ENCODE peak calls at places on chromosomes 16 and 17, in four cellular contexts. R is IMR-90, P is neuronal stem cell, V is H1. C is an unnamed sample.

GRCh38 chr17:56679148-56679766 is 85.8 kb downstream of the NOG start:
- DNase-seq in V (no peak), P (peak), R (peak), C (peak)

GRCh38 chr17:48294989-48295892 is 134.8 kb downstream of the SKAP1 start:
- DNase-seq in P (no peak), V (no peak), R (no peak), C (peak)

GRCh38 chr17:57577751-57578607 is 167.1 kb downstream of the CCDC182 start:
- DNase-seq in R (peak), P (peak), V (no peak), C (peak)

GRCh38 chr17:64024781-64025731 is 4.6 kb upstream of the ICAM2 start:
- DNase-seq in R (peak), P (no peak), V (no peak), C (no peak)

GRCh38 chr16:17543073-17543472 is 72.3 kb upstream of the XYLT1 start:
- DNase-seq in P (no peak), R (no peak), V (no peak), C (no peak)

GRCh38 chr16:85173077-85173980 is 61.1 kb upstream of the CIBAR2 start:
- DNase-seq in P (no peak), R (peak), V (no peak), C (peak)

GRCh38 chr17:8019665-8020064 is 17.2 kb downstream of the GUCY2D start:
- DNase-seq in P (no peak), R (peak), V (no peak), C (no peak)

GRCh38 chr17:6510321-6511023 is 45.9 kb downstream of the PITPNM3 start:
- DNase-seq in R (peak), P (no peak), V (no peak), C (peak)

GRCh38 chr16:56357291-56357764 is 68.0 kb downstream of the AMFR start:
- DNase-seq in P (no peak), R (peak), V (peak), C (peak)

GRCh38 chr17:58127846-58128245 is 20.3 kb upstream of the OR4D1 start:
- DNase-seq in R (no peak), V (no peak), P (no peak), C (no peak)

GRCh38 chr16:58338205-58338604 is 43.4 kb upstream of the PRSS54 start:
- DNase-seq in V (no peak), P (no peak), R (no peak), C (no peak)

GRCh38 chr17:75645501-75645888 is 12.3 kb downstream of the SMIM5 start:
- DNase-seq in R (no peak), V (no peak), P (no peak), C (peak)

GRCh38 chr16:24346734-24347133 is 90.6 kb downstream of the CACNG3 start:
- DNase-seq in R (no peak), V (peak), P (no peak), C (no peak)

GRCh38 chr17:17511971-17512858 is 16.0 kb upstream of the RASD1 start:
- DNase-seq in P (no peak), R (peak), V (no peak), C (peak)

GRCh38 chr16:27248036-27248435 is 20.5 kb downstream of the NSMCE1 start:
- DNase-seq in V (no peak), R (no peak), P (no peak), C (peak)

GRCh38 chr16:31138621-31139578 is 3.4 kb upstream of the PRSS8 start:
- DNase-seq in P (no peak), V (peak), R (peak), C (peak)

GRCh38 chr16:46859719-46860152 is 24.4 kb upstream of the GPT2 start:
- DNase-seq in P (no peak), V (no peak), R (peak), C (peak)

GRCh38 chr16:47493358-47494337 is 32.5 kb downstream of the PHKB start:
- DNase-seq in V (no peak), R (no peak), P (no peak), C (no peak)

GRCh38 chr17:36936455-36936934 is 780 bp upstream of the LHX1 start:
- DNase-seq in P (no peak), V (peak), R (no peak), C (no peak)

GRCh38 chr16:78092755-78093154 is 6.7 kb upstream of the WWOX start:
- DNase-seq in R (no peak), P (no peak), V (no peak), C (no peak)

GRCh38 chr16:53415504-53415903 is 18.8 kb upstream of the RBL2 start:
- DNase-seq in V (no peak), P (no peak), R (no peak), C (no peak)

GRCh38 chr17:83155128-83156081 is 76.0 kb downstream of the METRNL start:
- DNase-seq in P (no peak), V (no peak), R (peak), C (no peak)

GRCh38 chr17:39979865-39980401 is 674 bp upstream of the PSMD3 start:
- DNase-seq in R (peak), P (no peak), V (no peak), C (peak)

GRCh38 chr16:26510924-26511323 is 555.8 kb upstream of the C16orf82 start:
- DNase-seq in V (no peak), R (no peak), P (no peak), C (no peak)

GRCh38 chr17:5780476-5780875 is 196.2 kb upstream of the NLRP1 start:
- DNase-seq in V (no peak), R (peak), P (no peak), C (peak)

GRCh38 chr17:47253541-47254402 is at the start of gene ITGB3:
- DNase-seq in R (peak), P (peak), V (peak), C (peak)

GRCh38 chr17:21039839-21040575 is 2.8 kb downstream of the USP22 start:
- DNase-seq in P (no peak), V (no peak), R (peak), C (peak)

GRCh38 chr16:54465063-54465462 is 178.5 kb upstream of the IRX3 start:
- DNase-seq in R (no peak), V (no peak), P (no peak), C (no peak)

GRCh38 chr17:81119223-81120148 is 45.8 kb upstream of the PVALEF start:
- DNase-seq in V (peak), P (peak), R (peak), C (peak)
- H3K4me2 ChIP-seq in V (peak), P (peak), R (peak), C (peak)

GRCh38 chr16:81528258-81528657 is 83.7 kb downstream of the CMIP start:
- DNase-seq in R (no peak), P (no peak), V (no peak), C (no peak)

GRCh38 chr16:81531415-81531814 is 86.8 kb downstream of the CMIP start:
- DNase-seq in R (no peak), V (no peak), P (no peak), C (no peak)

GRCh38 chr16:81532491-81533174 is 88.0 kb downstream of the CMIP start:
- DNase-seq in V (no peak), R (no peak), P (no peak), C (no peak)

GRCh38 chr16:81530814-81531213 is 86.2 kb downstream of the CMIP start:
- DNase-seq in R (no peak), V (no peak), P (no peak), C (no peak)

DNA sequence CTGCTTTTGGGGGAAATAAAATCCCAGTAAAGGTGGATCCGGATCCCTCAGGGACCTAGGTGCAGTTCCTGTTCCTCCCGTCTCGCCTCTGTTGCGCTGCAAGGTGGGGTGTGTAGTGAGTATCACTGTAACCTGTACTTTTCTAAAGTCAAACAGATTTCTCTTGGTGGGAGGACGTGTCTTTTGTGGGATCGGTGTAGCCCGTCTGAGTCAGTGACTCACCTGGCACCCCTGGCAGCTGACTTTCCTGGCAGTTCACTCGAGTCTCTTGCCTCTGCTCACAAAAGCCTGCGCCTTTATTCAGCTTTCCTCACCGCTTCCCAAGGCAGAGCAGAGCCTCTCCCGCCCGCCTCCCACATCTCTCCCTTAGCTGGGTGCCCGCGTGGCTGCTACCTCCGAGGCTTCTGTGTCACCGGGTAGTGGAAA is 85.7 kb downstream of the CMIP start:
- DNase-seq in P (no peak), R (no peak), V (no peak), C (no peak)
- H4K91ac ChIP-seq in P (no peak), R (no peak), V (no peak), C (no peak)

DNA sequence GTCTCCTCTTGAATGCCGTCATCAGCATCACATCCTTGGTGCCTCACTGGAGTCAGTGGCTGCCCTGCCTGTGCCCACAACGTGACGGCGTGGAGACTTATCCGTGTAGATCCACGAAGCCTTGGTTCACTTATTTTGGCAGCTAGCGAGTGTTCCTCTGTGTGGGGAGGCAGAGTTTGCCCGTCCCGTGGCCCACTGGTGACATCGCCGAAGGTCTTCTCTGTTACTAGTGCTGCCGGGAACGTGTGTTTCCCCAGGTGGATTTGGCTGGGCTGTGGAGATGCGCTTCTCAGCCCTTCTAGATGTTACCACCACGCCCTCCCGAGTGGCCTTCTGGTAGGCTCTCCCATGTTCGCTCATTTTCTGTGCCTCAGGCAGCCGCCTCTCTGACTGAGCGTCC is 169.6 kb downstream of the SEC14L1 start:
- DNase-seq in V (no peak), P (no peak), R (no peak), C (no peak)
- H3K4me2 ChIP-seq in V (no peak), P (no peak), R (no peak), C (no peak)

GRCh38 chr17:31486351-31487062 is 95.0 kb downstream of the RAB11FIP4 start:
- DNase-seq in P (no peak), V (no peak), R (no peak), C (no peak)

GRCh38 chr17:31487063-31487647 is 95.7 kb downstream of the RAB11FIP4 start:
- DNase-seq in R (no peak), P (no peak), V (no peak), C (no peak)

GRCh38 chr17:31488264-31488981 is 96.9 kb downstream of the RAB11FIP4 start:
- DNase-seq in V (no peak), R (no peak), P (no peak), C (no peak)

GRCh38 chr17:31488982-31489294 is 97.5 kb downstream of the RAB11FIP4 start:
- DNase-seq in R (no peak), V (no peak), P (no peak), C (no peak)

GRCh38 chr17:31487648-31488263 is 96.3 kb downstream of the RAB11FIP4 start:
- DNase-seq in P (peak), R (peak), V (peak), C (peak)
- H4K91ac ChIP-seq in P (no peak), R (no peak), V (no peak), C (no peak)

GRCh38 chr16:11491524-11491923 is 95.2 kb downstream of the LITAF start:
- DNase-seq in V (no peak), R (no peak), P (no peak), C (no peak)

GRCh38 chr16:11494433-11494832 is 92.3 kb downstream of the LITAF start:
- DNase-seq in R (no peak), P (no peak), V (peak), C (no peak)

GRCh38 chr16:11493531-11493929 is 93.2 kb downstream of the LITAF start:
- DNase-seq in R (no peak), V (peak), P (no peak), C (no peak)

GRCh38 chr16:11494029-11494428 is 92.7 kb downstream of the LITAF start:
- DNase-seq in R (no peak), P (no peak), V (peak), C (no peak)

GRCh38 chr16:11492808-11493530 is 93.8 kb downstream of the LITAF start:
- DNase-seq in P (no peak), R (no peak), V (no peak), C (no peak)
- H3K4me2 ChIP-seq in P (no peak), R (no peak), V (peak), C (no peak)